ENCODE peak calls at places on chromosomes 1 and 21, in nine cellular contexts. Q is WERI-Rb-1, Z is psoas muscle, C is IMR-90, W is mammary epithelial cell, H is A549, E is cardiac muscle cell, F is foreskin keratinocyte, O is brain microvascular endothelial cell. T is an unnamed sample.

GRCh38 chr1:201896951-201897391 is 8.3 kb downstream of the SHISA4 start:
- DNase-seq in O (no peak), Z (peak), E (no peak), F (peak), C (peak), Q (peak), W (peak), H (peak), T (no peak)

GRCh38 chr1:113027008-113027407 is 46.0 kb upstream of the LRIG2 start:
- DNase-seq in H (no peak), F (no peak), E (peak), O (no peak), Z (no peak), C (no peak), Q (no peak), W (no peak), T (no peak)

GRCh38 chr21:46429754-46430681 is 28.7 kb upstream of the DIP2A start:
- DNase-seq in W (no peak), O (no peak), F (no peak), H (no peak), Q (no peak), Z (peak), C (no peak), E (no peak), T (no peak)

GRCh38 chr21:17903029-17903806 is 84.1 kb upstream of the C21orf91 start:
- DNase-seq in O (no peak), W (no peak), E (peak), Q (no peak), C (peak), Z (no peak), H (no peak), F (peak), T (peak)

GRCh38 chr21:41510500-41510899 is 2.5 kb upstream of the TMPRSS2 start:
- DNase-seq in C (no peak), H (no peak), Q (no peak), O (no peak), F (no peak), Z (no peak), W (no peak), E (no peak), T (no peak)

GRCh38 chr1:43766818-43767525 is 59.6 kb downstream of the ST3GAL3 start:
- DNase-seq in F (peak), O (no peak), E (peak), H (no peak), C (peak), Q (no peak), W (peak), Z (no peak), T (peak)

GRCh38 chr1:24743404-24744211 is 1.6 kb upstream of the CLIC4 start:
- DNase-seq in Q (peak), H (no peak), W (peak), Z (no peak), E (no peak), O (peak), F (peak), C (peak), T (peak)

GRCh38 chr1:21317035-21317689 is 26.9 kb upstream of the ECE1 start:
- DNase-seq in O (peak), F (no peak), Q (no peak), Z (peak), H (no peak), C (peak), W (no peak), E (no peak), T (no peak)

GRCh38 chr1:152110365-152110859 is 4.8 kb downstream of the TCHH start:
- DNase-seq in W (peak), O (peak), H (peak), C (peak), E (no peak), F (peak), Z (peak), Q (peak), T (peak)

GRCh38 chr1:24572301-24572700 is 16.4 kb downstream of the NCMAP start:
- DNase-seq in E (no peak), O (no peak), Z (no peak), H (no peak), W (no peak), Q (no peak), C (no peak), F (no peak), T (no peak)

GRCh38 chr21:34890724-34891609 is 158.1 kb downstream of the RUNX1 start:
- DNase-seq in Q (no peak), O (peak), C (peak), F (peak), W (peak), H (no peak), Z (peak), E (peak), T (no peak)

GRCh38 chr1:56837244-56837926 is 17.2 kb upstream of the C8A start:
- DNase-seq in W (peak), O (no peak), H (no peak), Z (no peak), Q (no peak), C (no peak), F (peak), E (no peak), T (no peak)

GRCh38 chr1:161791889-161792655 is 26.0 kb downstream of the ATF6 start:
- DNase-seq in C (peak), F (peak), Q (no peak), W (peak), H (no peak), O (peak), E (no peak), Z (no peak), T (no peak)

GRCh38 chr1:204162498-204163074 is 3.6 kb downstream of the REN start:
- DNase-seq in H (peak), C (peak), Q (peak), E (peak), O (peak), W (peak), F (peak), Z (peak), T (peak)

GRCh38 chr1:154794608-154795007 is 75.5 kb downstream of the KCNN3 start:
- DNase-seq in H (peak), C (no peak), O (no peak), Z (no peak), E (no peak), Q (no peak), F (no peak), W (no peak), T (no peak)

GRCh38 chr1:175188936-175189335 is 3.6 kb downstream of the KIAA0040 start:
- DNase-seq in W (no peak), C (no peak), F (no peak), Q (no peak), O (no peak), E (no peak), Z (no peak), H (no peak), T (no peak)

GRCh38 chr1:175186371-175187160 is 6.0 kb downstream of the KIAA0040 start:
- DNase-seq in H (no peak), C (no peak), Z (no peak), E (no peak), F (no peak), W (no peak), O (no peak), Q (no peak), T (no peak)

GRCh38 chr1:175182347-175182746 is 10.2 kb downstream of the KIAA0040 start:
- DNase-seq in C (no peak), W (no peak), O (no peak), Z (no peak), H (no peak), F (no peak), E (no peak), Q (no peak), T (no peak)

GRCh38 chr1:175183586-175183985 is 9.0 kb downstream of the KIAA0040 start:
- DNase-seq in Q (peak), F (no peak), C (no peak), O (no peak), H (no peak), Z (no peak), E (no peak), W (no peak), T (no peak)

GRCh38 chr1:175185918-175186317 is 6.7 kb downstream of the KIAA0040 start:
- DNase-seq in Z (no peak), E (no peak), C (no peak), Q (no peak), W (no peak), H (no peak), F (no peak), O (no peak), T (no peak)
- H3K27ac ChIP-seq in Z (no peak), E (no peak), C (no peak), Q (no peak), W (no peak), H (no peak), F (no peak), O (no peak), T (no peak)

GRCh38 chr1:31625561-31626272 is 8.2 kb downstream of the HCRTR1 start:
- DNase-seq in F (peak), Q (no peak), H (no peak), C (peak), E (no peak), W (peak), Z (no peak), O (peak), T (no peak)

GRCh38 chr1:31627301-31627929 is 9.9 kb downstream of the HCRTR1 start:
- DNase-seq in Q (peak), Z (peak), C (no peak), O (no peak), H (no peak), W (peak), F (no peak), E (no peak), T (no peak)

GRCh38 chr1:31626451-31627202 is 9.1 kb downstream of the HCRTR1 start:
- DNase-seq in W (peak), E (no peak), F (no peak), H (no peak), Q (peak), Z (peak), O (no peak), C (peak), T (no peak)

GRCh38 chr1:31628931-31629582 is 11.6 kb downstream of the HCRTR1 start:
- DNase-seq in O (no peak), H (no peak), E (no peak), Q (no peak), W (no peak), C (no peak), F (no peak), Z (no peak), T (no peak)

GRCh38 chr1:31627930-31628421 is 10.5 kb downstream of the HCRTR1 start:
- DNase-seq in E (peak), Q (peak), C (no peak), H (no peak), W (no peak), O (no peak), F (no peak), Z (peak), T (no peak)
- TF ChIP-seq CTCF in E (no peak), Q (no peak), C (no peak), H (no peak), W (no peak), O (no peak), F (no peak), Z (no peak), T (no peak)

DNA sequence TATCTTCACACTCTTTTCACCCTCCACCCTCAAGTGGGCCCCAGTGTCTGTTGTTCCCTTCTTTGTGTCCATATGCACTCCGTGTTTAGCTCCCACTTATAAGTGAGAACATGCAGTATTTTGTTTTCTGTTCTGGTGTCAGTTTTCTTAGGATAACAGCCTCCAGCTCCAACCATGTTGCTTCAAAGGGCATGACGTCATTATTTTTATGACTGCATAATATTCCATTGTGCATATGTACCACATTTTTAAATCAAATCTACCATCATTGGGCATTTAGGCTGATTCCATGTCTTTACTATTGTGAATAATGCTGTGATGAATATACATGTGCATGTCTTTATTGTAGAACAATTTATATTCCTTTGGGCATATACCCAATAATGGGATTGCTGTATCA is 140.3 kb downstream of the LYPLAL1 start:
- DNase-seq in W (no peak), Z (no peak), O (no peak), E (no peak), F (no peak), Q (no peak), H (no peak), C (no peak), T (no peak)
- H3K27ac ChIP-seq in W (no peak), Z (no peak), O (no peak), E (no peak), F (no peak), Q (no peak), H (peak), C (no peak), T (no peak)

GRCh38 chr1:203127672-203128611 is at the start of gene ADORA1:
- DNase-seq in E (peak), H (peak), Z (peak), C (peak), O (peak), W (peak), Q (peak), F (peak), T (peak)
- TF ChIP-seq CTCF in E (peak), H (no peak), Z (no peak), C (no peak), O (peak), W (no peak), Q (peak), F (no peak), T (no peak)

GRCh38 chr1:156474966-156475365 is 25.6 kb downstream of the MEF2D start:
- DNase-seq in O (no peak), E (no peak), F (no peak), H (no peak), C (no peak), Z (no peak), W (no peak), Q (no peak), T (no peak)
- H3K27ac ChIP-seq in O (no peak), E (no peak), F (no peak), H (no peak), C (peak), Z (peak), W (no peak), Q (no peak), T (peak)

GRCh38 chr1:182718311-182718710 is 33.9 kb upstream of the RGS8 start:
- DNase-seq in C (no peak), H (peak), Z (no peak), Q (no peak), O (no peak), W (no peak), F (no peak), E (no peak), T (no peak)
- TF ChIP-seq CTCF in C (no peak), H (no peak), Z (no peak), Q (peak), O (peak), W (no peak), F (peak), E (no peak), T (no peak)

GRCh38 chr1:215005078-215005477 is 77.5 kb upstream of the KCNK2 start:
- DNase-seq in F (no peak), O (no peak), W (no peak), Q (no peak), C (peak), Z (no peak), E (no peak), H (no peak), T (no peak)
- H3K27ac ChIP-seq in F (no peak), O (no peak), W (no peak), Q (no peak), C (no peak), Z (no peak), E (no peak), H (no peak), T (no peak)

DNA sequence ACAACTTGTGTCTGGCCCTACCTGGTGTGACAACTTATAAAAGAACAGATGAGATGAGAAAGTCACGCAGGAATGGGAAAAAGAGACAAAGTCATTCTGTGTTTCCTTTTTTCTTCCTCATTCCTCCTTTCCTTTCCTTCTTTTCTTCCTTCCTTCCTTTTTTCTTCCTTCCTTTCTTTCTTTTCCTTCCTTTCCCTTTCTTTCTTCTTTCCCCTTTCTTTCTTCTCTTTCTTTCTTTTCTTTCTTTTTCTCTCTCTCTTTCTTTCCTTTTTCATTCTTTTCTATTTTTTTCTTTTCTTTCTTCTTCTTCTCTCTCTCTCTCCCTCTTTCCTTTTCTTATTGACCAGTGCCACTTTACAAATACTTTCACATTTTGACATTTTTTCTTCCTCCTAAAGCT is 239.7 kb downstream of the ATG4C start:
- DNase-seq in Q (no peak), O (no peak), Z (no peak), W (no peak), C (no peak), H (no peak), F (no peak), E (no peak), T (no peak)
- TF ChIP-seq CTCF in Q (no peak), O (no peak), Z (no peak), W (no peak), C (no peak), H (no peak), F (no peak), E (no peak), T (no peak)

GRCh38 chr1:90162216-90162615 is 167.3 kb downstream of the ZNF326 start:
- DNase-seq in H (no peak), Z (no peak), W (peak), O (no peak), E (no peak), F (peak), Q (no peak), C (no peak), T (peak)
- H3K27ac ChIP-seq in H (no peak), Z (no peak), W (peak), O (no peak), E (no peak), F (peak), Q (no peak), C (no peak), T (no peak)

DNA sequence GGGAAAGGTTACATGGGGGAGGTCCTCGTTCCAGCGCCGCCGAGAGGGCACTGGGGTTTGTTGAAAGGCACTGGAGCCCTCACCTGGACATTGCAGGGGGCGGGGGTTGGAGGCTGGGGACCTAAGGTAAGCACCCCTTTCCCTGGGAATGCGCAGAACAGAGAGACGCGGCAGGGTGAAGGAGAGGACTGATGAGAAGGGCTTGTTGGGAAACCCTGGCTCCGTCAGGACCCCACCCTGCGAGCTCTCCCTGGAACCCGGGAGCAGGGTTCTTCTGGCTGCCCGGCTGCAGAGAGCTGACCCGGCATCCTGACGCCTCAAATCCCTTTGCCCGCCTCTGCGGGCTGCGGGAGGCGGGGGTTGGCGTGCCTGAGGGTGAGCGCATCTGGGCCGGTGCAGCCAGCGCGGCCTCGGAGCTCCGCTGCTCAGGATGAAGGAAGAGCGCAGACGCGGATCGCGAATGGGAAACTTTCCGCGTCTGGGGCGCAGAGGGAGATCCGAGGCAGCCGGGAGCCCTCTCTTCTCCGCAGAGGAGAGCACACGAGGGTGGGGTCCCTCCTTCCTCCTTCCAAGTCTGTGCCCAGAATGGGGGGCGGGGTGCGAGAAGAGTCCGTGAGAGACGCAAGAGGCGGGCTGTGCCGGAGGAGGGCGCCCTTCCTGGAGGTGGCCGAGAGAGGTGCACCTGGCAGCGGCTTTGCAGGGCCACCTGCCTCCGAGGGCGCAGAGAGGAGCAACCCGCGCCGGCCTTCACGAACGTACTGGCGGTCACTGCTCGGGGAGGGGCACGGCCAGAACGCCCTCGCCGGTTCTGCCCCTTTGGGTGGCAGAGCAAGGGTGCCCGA is 2.4 kb downstream of the IGSF21 start:
- DNase-seq in E (peak), H (peak), Z (peak), C (no peak), W (no peak), Q (peak), F (no peak), O (no peak), T (no peak)
- TF ChIP-seq CTCF in E (no peak), H (peak), Z (no peak), C (no peak), W (no peak), Q (peak), F (peak), O (no peak), T (no peak)